ENCODE peak calls at places on chromosomes 11 and 22, in six cellular contexts. One of them, this sample, is unnamed.

GRCh38 chr22:48941903-48942625 is 885.6 kb downstream of the BRD1 start:
- DNase-seq in GM12891: no peak
- DNase-seq in K562: no peak
- DNase-seq in HepG2: no peak
- DNase-seq in H1: no peak
- DNase-seq in GM12878: no peak
- DNase-seq in this sample: no peak

GRCh38 chr11:832529-833113 is at the start of gene CD151:
- DNase-seq in GM12891: no peak
- DNase-seq in K562: peak; percentile 84
- DNase-seq in HepG2: no peak
- DNase-seq in H1: no peak
- DNase-seq in GM12878: no peak
- DNase-seq in this sample: peak; percentile 77

GRCh38 chr11:86938900-86939880 is 16.0 kb downstream of the FZD4 start:
- DNase-seq in GM12891: no peak
- DNase-seq in K562: peak; percentile 38
- DNase-seq in HepG2: peak; percentile 65
- DNase-seq in H1: no peak
- DNase-seq in GM12878: no peak
- DNase-seq in this sample: no peak

GRCh38 chr11:25981998-25982397 is 349.9 kb upstream of the ANO3 start:
- DNase-seq in GM12891: no peak
- DNase-seq in K562: no peak
- DNase-seq in HepG2: peak; percentile 53
- DNase-seq in H1: no peak
- DNase-seq in GM12878: peak; percentile 46
- DNase-seq in this sample: no peak

GRCh38 chr11:91922846-91923245 is 301.8 kb upstream of the FAT3 start:
- DNase-seq in GM12891: no peak
- DNase-seq in K562: no peak
- DNase-seq in HepG2: no peak
- DNase-seq in H1: no peak
- DNase-seq in GM12878: no peak
- DNase-seq in this sample: no peak

GRCh38 chr11:126357969-126358762 is 2.7 kb downstream of the ST3GAL4 start:
- DNase-seq in GM12891: no peak
- DNase-seq in K562: no peak
- DNase-seq in HepG2: peak; percentile 28
- DNase-seq in H1: no peak
- DNase-seq in GM12878: no peak
- DNase-seq in this sample: no peak

GRCh38 chr11:12410006-12410728 is 32.8 kb downstream of the PARVA start:
- DNase-seq in GM12891: no peak
- DNase-seq in K562: no peak
- DNase-seq in HepG2: no peak
- DNase-seq in H1: no peak
- DNase-seq in GM12878: no peak
- DNase-seq in this sample: no peak

GRCh38 chr11:43868852-43869567 is 11.6 kb upstream of the ALKBH3 start:
- DNase-seq in GM12891: peak; percentile 43
- DNase-seq in K562: peak; percentile 79
- DNase-seq in HepG2: peak; percentile 41
- DNase-seq in H1: no peak
- DNase-seq in GM12878: peak; percentile 84
- DNase-seq in this sample: peak; percentile 39

GRCh38 chr22:27892064-27892463 is 27.0 kb downstream of the PITPNB start:
- DNase-seq in GM12891: no peak
- DNase-seq in K562: no peak
- DNase-seq in HepG2: no peak
- DNase-seq in H1: no peak
- DNase-seq in GM12878: no peak
- DNase-seq in this sample: no peak

GRCh38 chr11:76269247-76269646 is 62.9 kb upstream of the WNT11 start:
- DNase-seq in GM12891: no peak
- DNase-seq in K562: no peak
- DNase-seq in HepG2: no peak
- DNase-seq in H1: no peak
- DNase-seq in GM12878: no peak
- DNase-seq in this sample: no peak

GRCh38 chr11:17748044-17748443 is 13.5 kb downstream of the KCNC1 start:
- DNase-seq in GM12891: no peak
- DNase-seq in K562: no peak
- DNase-seq in HepG2: no peak
- DNase-seq in H1: no peak
- DNase-seq in GM12878: no peak
- DNase-seq in this sample: no peak

GRCh38 chr11:11669447-11669846 is 47.6 kb upstream of the GALNT18 start:
- DNase-seq in GM12891: no peak
- DNase-seq in K562: no peak
- DNase-seq in HepG2: no peak
- DNase-seq in H1: no peak
- DNase-seq in GM12878: no peak
- DNase-seq in this sample: no peak

GRCh38 chr11:57515332-57516060 is at the start of gene SLC43A1:
- DNase-seq in GM12891: no peak
- DNase-seq in K562: peak; percentile 85
- DNase-seq in HepG2: peak; percentile 46
- DNase-seq in H1: no peak
- DNase-seq in GM12878: no peak
- DNase-seq in this sample: peak; percentile 62

GRCh38 chr22:22716136-22716535 is 71.7 kb downstream of the GGTLC2 start:
- DNase-seq in GM12891: no peak
- DNase-seq in K562: no peak
- DNase-seq in HepG2: no peak
- DNase-seq in H1: no peak
- DNase-seq in GM12878: no peak
- DNase-seq in this sample: no peak

GRCh38 chr22:49574205-49574604 is 253.5 kb downstream of the BRD1 start:
- DNase-seq in GM12891: no peak
- DNase-seq in K562: no peak
- DNase-seq in HepG2: no peak
- DNase-seq in H1: no peak
- DNase-seq in GM12878: no peak
- DNase-seq in this sample: no peak

GRCh38 chr11:489610-490185 is 17.3 kb downstream of the RNH1 start:
- DNase-seq in GM12891: peak; percentile 15
- DNase-seq in K562: no peak
- DNase-seq in HepG2: no peak
- DNase-seq in H1: no peak
- DNase-seq in GM12878: no peak
- DNase-seq in this sample: peak; percentile 15

GRCh38 chr22:34992672-34993071 is 73.3 kb upstream of the ISX start:
- DNase-seq in GM12891: no peak
- DNase-seq in K562: no peak
- DNase-seq in HepG2: no peak
- DNase-seq in H1: no peak
- DNase-seq in GM12878: no peak
- DNase-seq in this sample: no peak

GRCh38 chr11:69657911-69658605 is 17.1 kb downstream of the LTO1 start:
- DNase-seq in GM12891: no peak
- DNase-seq in K562: no peak
- DNase-seq in HepG2: peak; percentile 97
- DNase-seq in H1: no peak
- DNase-seq in GM12878: no peak
- DNase-seq in this sample: no peak

GRCh38 chr11:82889133-82890001 is 10.9 kb downstream of the PRCP start:
- DNase-seq in GM12891: no peak
- DNase-seq in K562: no peak
- DNase-seq in HepG2: no peak
- DNase-seq in H1: no peak
- DNase-seq in GM12878: no peak
- DNase-seq in this sample: no peak

GRCh38 chr11:123072279-123072678 is 10.3 kb upstream of the HSPA8 start:
- DNase-seq in GM12891: no peak
- DNase-seq in K562: no peak
- DNase-seq in HepG2: no peak
- DNase-seq in H1: no peak
- DNase-seq in GM12878: no peak
- DNase-seq in this sample: no peak

GRCh38 chr11:21472256-21472655 is 720.6 kb upstream of the ANO5 start:
- DNase-seq in GM12891: no peak
- DNase-seq in K562: no peak
- DNase-seq in HepG2: no peak
- DNase-seq in H1: no peak
- DNase-seq in GM12878: no peak
- DNase-seq in this sample: no peak

GRCh38 chr11:130798280-130798679 is 118.0 kb downstream of the SNX19 start:
- DNase-seq in GM12891: no peak
- DNase-seq in K562: no peak
- DNase-seq in HepG2: no peak
- DNase-seq in H1: no peak
- DNase-seq in GM12878: no peak
- DNase-seq in this sample: no peak

GRCh38 chr11:5384335-5384734 is 723 bp downstream of the OR51M1 start:
- DNase-seq in GM12891: no peak
- DNase-seq in K562: no peak
- DNase-seq in HepG2: no peak
- DNase-seq in H1: no peak
- DNase-seq in GM12878: no peak
- DNase-seq in this sample: no peak

GRCh38 chr11:2772544-2773031 is 72.8 kb upstream of the KCNQ1OT1 start:
- DNase-seq in GM12891: no peak
- DNase-seq in K562: no peak
- DNase-seq in HepG2: no peak
- DNase-seq in H1: no peak
- DNase-seq in GM12878: no peak
- DNase-seq in this sample: no peak
- TF ChIP-seq TAF1 in GM12891: no peak
- TF ChIP-seq TAF1 in K562: no peak
- TF ChIP-seq TAF1 in HepG2: no peak
- TF ChIP-seq TAF1 in H1: no peak
- TF ChIP-seq TAF1 in GM12878: no peak
- TF ChIP-seq TAF1 in this sample: no peak

GRCh38 chr11:2301631-2302272 is at the start of the genes C11orf21 and TSPAN32:
- DNase-seq in GM12891: no peak
- DNase-seq in K562: peak; percentile 81
- DNase-seq in HepG2: peak; percentile 27
- DNase-seq in H1: no peak
- DNase-seq in GM12878: no peak
- DNase-seq in this sample: no peak

GRCh38 chr11:2303627-2304155 is 1.9 kb downstream of the TSPAN32 start:
- DNase-seq in GM12891: no peak
- DNase-seq in K562: peak; percentile 92
- DNase-seq in HepG2: no peak
- DNase-seq in H1: no peak
- DNase-seq in GM12878: no peak
- DNase-seq in this sample: no peak

GRCh38 chr11:2304156-2305139 is 2.6 kb downstream of the TSPAN32 start:
- DNase-seq in GM12891: no peak
- DNase-seq in K562: no peak
- DNase-seq in HepG2: no peak
- DNase-seq in H1: no peak
- DNase-seq in GM12878: no peak
- DNase-seq in this sample: no peak

GRCh38 chr11:2302280-2302843 is 549 bp downstream of the TSPAN32 start:
- DNase-seq in GM12891: no peak
- DNase-seq in K562: no peak
- DNase-seq in HepG2: no peak
- DNase-seq in H1: no peak
- DNase-seq in GM12878: no peak
- DNase-seq in this sample: no peak

DNA sequence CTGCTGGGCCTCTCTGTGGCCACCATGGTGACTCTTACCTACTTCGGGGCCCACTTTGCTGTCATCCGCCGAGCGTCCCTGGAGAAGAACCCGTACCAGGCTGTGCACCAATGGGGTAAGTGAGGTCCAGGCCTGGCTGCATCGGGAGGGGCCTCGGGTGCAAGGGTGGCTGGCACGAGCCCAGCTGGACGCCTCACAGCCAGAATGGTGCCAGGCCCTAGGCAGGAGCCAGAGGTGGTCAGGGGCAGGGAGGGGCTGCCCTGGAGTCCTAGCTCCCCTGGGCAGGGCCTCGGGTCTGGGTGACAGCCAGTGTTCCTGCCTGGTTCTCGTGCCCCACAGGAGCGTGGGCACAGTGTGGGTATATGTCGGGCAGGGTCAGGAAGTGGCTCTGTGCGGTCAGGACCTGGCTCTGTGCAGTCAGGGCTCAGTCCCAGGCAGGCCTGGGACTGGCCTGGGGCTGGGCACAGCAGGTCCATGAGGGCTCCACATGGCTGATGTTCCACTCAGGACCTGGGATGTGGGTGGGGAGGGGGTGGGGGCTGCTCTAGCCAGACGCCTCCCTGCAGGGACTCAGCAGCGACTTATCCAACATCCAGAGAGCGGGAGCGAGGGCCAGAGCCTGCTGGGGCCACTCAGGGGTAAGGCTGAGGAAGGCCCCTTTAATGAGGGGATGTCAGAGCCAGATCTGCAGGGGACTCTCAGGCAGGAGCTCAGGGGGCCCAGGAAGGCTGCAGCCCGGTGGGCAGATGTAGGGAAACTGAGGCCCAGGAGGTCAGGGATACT is 1.2 kb downstream of the TSPAN32 start:
- DNase-seq in GM12891: no peak
- DNase-seq in K562: peak; percentile 38
- DNase-seq in HepG2: no peak
- DNase-seq in H1: no peak
- DNase-seq in GM12878: no peak
- DNase-seq in this sample: no peak
- TF ChIP-seq POLR2AphosphoS5 in GM12891: no peak
- TF ChIP-seq POLR2AphosphoS5 in K562: no peak
- TF ChIP-seq POLR2AphosphoS5 in HepG2: no peak
- TF ChIP-seq POLR2AphosphoS5 in H1: no peak
- TF ChIP-seq POLR2AphosphoS5 in GM12878: no peak
- TF ChIP-seq POLR2AphosphoS5 in this sample: no peak

GRCh38 chr11:117589024-117589423 is 208.0 kb downstream of the DSCAML1 start:
- DNase-seq in GM12891: no peak
- DNase-seq in K562: no peak
- DNase-seq in HepG2: no peak
- DNase-seq in H1: no peak
- DNase-seq in GM12878: no peak
- DNase-seq in this sample: no peak

GRCh38 chr11:117597083-117597482 is 199.9 kb downstream of the DSCAML1 start:
- DNase-seq in GM12891: peak; percentile 43
- DNase-seq in K562: peak; percentile 47
- DNase-seq in HepG2: peak; percentile 21
- DNase-seq in H1: no peak
- DNase-seq in GM12878: no peak
- DNase-seq in this sample: no peak

GRCh38 chr11:117591316-117592039 is 205.5 kb downstream of the DSCAML1 start:
- DNase-seq in GM12891: no peak
- DNase-seq in K562: no peak
- DNase-seq in HepG2: no peak
- DNase-seq in H1: no peak
- DNase-seq in GM12878: no peak
- DNase-seq in this sample: no peak

GRCh38 chr11:117595440-117595839 is 201.6 kb downstream of the DSCAML1 start:
- DNase-seq in GM12891: no peak
- DNase-seq in K562: peak; percentile 18
- DNase-seq in HepG2: no peak
- DNase-seq in H1: no peak
- DNase-seq in GM12878: no peak
- DNase-seq in this sample: no peak

GRCh38 chr11:117593065-117593464 is 204.0 kb downstream of the DSCAML1 start:
- DNase-seq in GM12891: no peak
- DNase-seq in K562: no peak
- DNase-seq in HepG2: no peak
- DNase-seq in H1: no peak
- DNase-seq in GM12878: no peak
- DNase-seq in this sample: no peak
- TF ChIP-seq POLR2A in GM12891: no peak
- TF ChIP-seq POLR2A in K562: no peak
- TF ChIP-seq POLR2A in HepG2: no peak
- TF ChIP-seq POLR2A in H1: no peak
- TF ChIP-seq POLR2A in GM12878: no peak
- TF ChIP-seq POLR2A in this sample: no peak

GRCh38 chr11:73591050-73591449 is 6.9 kb downstream of the FAM168A start:
- DNase-seq in GM12891: no peak
- DNase-seq in K562: no peak
- DNase-seq in HepG2: no peak
- DNase-seq in H1: no peak
- DNase-seq in GM12878: no peak
- DNase-seq in this sample: no peak
- TF ChIP-seq TAF1 in GM12891: no peak
- TF ChIP-seq TAF1 in K562: no peak
- TF ChIP-seq TAF1 in HepG2: no peak
- TF ChIP-seq TAF1 in H1: no peak
- TF ChIP-seq TAF1 in GM12878: no peak
- TF ChIP-seq TAF1 in this sample: no peak

This sample was measured in GM12892.